ENCODE peak calls at places on chromosomes 2 and 18, in six cellular contexts. N is RWPE2, F is psoas muscle, H is colonic mucosa, C is left ventricle myocardium inferior, L is pancreas. Q is an unnamed sample. For H3K4me1 and H3K27me3, the result is how much of the 10 kb centered on the place peaks cover.

GRCh38 chr2:126849991-126850535 is 48.6 kb upstream of the TEX51 start:
- DNase-seq in F (no peak), N (no peak), C (no peak), H (no peak), L (no peak), Q (no peak)

GRCh38 chr2:217913415-217913814 is 89.4 kb downstream of the TNS1 start:
- DNase-seq in N (no peak), F (no peak), H (no peak), L (no peak), C (no peak), Q (no peak)

GRCh38 chr2:42127425-42128424 is 41.4 kb upstream of the EML4 start:
- DNase-seq in F (no peak), L (no peak), H (no peak), N (no peak), C (no peak), Q (peak)

GRCh38 chr2:5453224-5453623 is 239.0 kb upstream of the SOX11 start:
- DNase-seq in F (no peak), L (no peak), H (no peak), C (no peak), N (no peak), Q (no peak)

GRCh38 chr2:226963528-226963927 is 127.7 kb downstream of the RHBDD1 start:
- DNase-seq in F (no peak), N (no peak), H (no peak), L (no peak), C (no peak), Q (peak)

GRCh38 chr2:75466708-75467311 is 93.9 kb downstream of the EVA1A start:
- DNase-seq in H (peak), N (no peak), L (peak), F (no peak), C (no peak), Q (no peak)

GRCh38 chr2:7430421-7430868 is 513.2 kb downstream of the RNF144A start:
- DNase-seq in L (no peak), H (no peak), C (no peak), F (no peak), N (no peak), Q (no peak)

GRCh38 chr2:71505770-71506140 is 52.4 kb downstream of the DYSF start:
- DNase-seq in C (no peak), F (no peak), N (no peak), L (no peak), H (no peak), Q (no peak)

GRCh38 chr2:170324640-170325046 is 146.7 kb downstream of the MYO3B start:
- DNase-seq in L (peak), N (no peak), C (no peak), F (no peak), H (peak), Q (peak)

GRCh38 chr2:12089001-12089400 is 342.6 kb downstream of the LPIN1 start:
- DNase-seq in L (no peak), F (no peak), H (no peak), N (no peak), C (no peak), Q (no peak)

GRCh38 chr2:132617989-132618388 is 52.0 kb downstream of the LYPD1 start:
- DNase-seq in L (no peak), H (no peak), F (no peak), N (no peak), C (no peak), Q (no peak)

GRCh38 chr2:68423966-68424650 is 43.0 kb downstream of the FBXO48 start:
- DNase-seq in N (no peak), F (no peak), C (no peak), H (no peak), L (no peak), Q (no peak)

GRCh38 chr2:68653034-68653433 is 9.7 kb downstream of the PROKR1 start:
- DNase-seq in L (no peak), F (no peak), N (no peak), H (no peak), C (no peak), Q (no peak)

GRCh38 chr2:189412330-189412953 is 28.8 kb upstream of the WDR75 start:
- DNase-seq in F (no peak), N (no peak), L (no peak), C (no peak), H (peak), Q (no peak)

GRCh38 chr18:79942786-79943607 is 8.5 kb downstream of the SLC66A2 start:
- DNase-seq in H (peak), F (no peak), L (peak), N (no peak), C (no peak), Q (no peak)

GRCh38 chr2:138516030-138516704 is 14.6 kb downstream of the SPOPL start:
- DNase-seq in L (no peak), F (no peak), C (no peak), H (no peak), N (no peak), Q (no peak)

GRCh38 chr2:196927318-196928225 is 1.1 kb upstream of the PGAP1 start:
- DNase-seq in C (no peak), H (no peak), L (no peak), F (no peak), N (no peak), Q (peak)

GRCh38 chr18:69432847-69433246 is 32.2 kb downstream of the DOK6 start:
- DNase-seq in L (no peak), C (no peak), H (no peak), F (no peak), N (no peak), Q (no peak)

GRCh38 chr2:132424526-132425121 is 8.0 kb downstream of the GPR39 start:
- DNase-seq in F (peak), N (no peak), H (peak), L (peak), C (no peak), Q (peak)

GRCh38 chr2:108917078-108917440 is 72.0 kb downstream of the EDAR start:
- DNase-seq in H (peak), L (no peak), N (no peak), F (no peak), C (no peak), Q (no peak)

GRCh38 chr2:203811491-203812221 is 55.9 kb upstream of the CTLA4 start:
- DNase-seq in L (peak), F (peak), H (peak), N (peak), C (peak), Q (peak)

GRCh38 chr2:174012347-174013309 is 47.5 kb upstream of the SP3 start:
- DNase-seq in L (peak), C (peak), N (no peak), H (peak), F (peak), Q (no peak)

GRCh38 chr2:21055879-21056790 is 12.3 kb upstream of the APOB start:
- DNase-seq in C (no peak), F (no peak), H (no peak), L (no peak), N (no peak), Q (no peak)

GRCh38 chr18:8895341-8895740 is 190.0 kb downstream of the MTCL1 start:
- DNase-seq in L (no peak), C (no peak), N (no peak), F (no peak), H (no peak), Q (no peak)

GRCh38 chr18:48974304-48975220 is 23.8 kb upstream of the SMAD7 start:
- DNase-seq in N (no peak), L (no peak), F (no peak), H (no peak), C (no peak), Q (no peak)

DNA sequence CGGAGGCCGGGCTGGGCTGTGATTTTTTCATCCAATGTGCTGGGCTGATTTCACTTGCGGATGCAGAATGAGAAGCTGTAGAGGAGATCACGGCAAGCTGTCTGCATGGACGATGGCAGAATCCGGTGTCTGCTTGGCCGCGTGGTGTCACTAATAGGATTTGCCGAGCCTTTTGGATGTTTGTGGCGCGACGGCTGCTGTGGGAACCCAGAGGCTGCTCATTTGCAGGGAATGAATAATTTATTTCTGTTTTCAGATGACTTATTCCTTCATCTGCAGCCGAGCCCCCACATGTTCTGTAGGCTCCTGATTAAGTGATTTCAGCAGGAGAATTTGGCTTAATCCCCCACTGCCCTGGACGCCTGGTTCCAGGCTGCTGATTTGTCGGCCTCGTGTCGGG is 62.6 kb downstream of the ODC1 start:
- DNase-seq in N (no peak), C (no peak), L (no peak), H (no peak), F (no peak), Q (no peak)
- H3K4me1 ChIP-seq in N (under half), C (half or more), L (under half), H (under half), F (under half), Q (under half)

DNA sequence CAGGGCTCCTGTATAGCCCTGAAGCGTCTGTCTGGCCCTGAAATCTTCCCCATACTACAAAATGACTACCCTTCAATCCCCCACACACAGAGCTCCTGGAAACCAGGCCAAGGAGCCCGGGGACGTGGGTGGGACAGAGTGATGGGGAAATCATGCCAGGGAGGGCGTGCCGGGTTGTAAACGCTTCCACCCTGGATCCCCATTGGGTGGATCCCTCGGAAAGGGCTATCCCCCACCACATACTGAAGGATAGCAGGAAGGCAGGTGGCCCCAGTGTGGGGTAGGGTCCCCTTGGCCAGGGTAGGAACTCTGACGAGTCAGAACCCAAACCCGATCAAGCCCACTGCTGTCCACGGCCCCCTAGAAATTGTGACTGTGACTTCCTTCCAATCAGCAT is 91.7 kb downstream of the INHBB start:
- DNase-seq in H (no peak), C (no peak), L (no peak), N (no peak), F (no peak), Q (no peak)
- H3K27me3 ChIP-seq in H (under half), C (half or more), L (under half), N (under half), F (under half), Q (under half)

GRCh38 chr2:241110089-241110606 is 8.1 kb upstream of the MTERF4 start:
- DNase-seq in L (no peak), N (no peak), F (no peak), C (no peak), H (no peak), Q (no peak)
- H3K4me1 ChIP-seq in L (under half), N (under half), F (under half), C (under half), H (under half), Q (under half)

GRCh38 chr2:201120500-201120899 is 4.5 kb downstream of the CFLAR start:
- DNase-seq in L (no peak), H (no peak), C (no peak), N (no peak), F (no peak), Q (no peak)
- H3K27me3 ChIP-seq in L (under half), H (under half), C (under half), N (under half), F (under half), Q (under half)

DNA sequence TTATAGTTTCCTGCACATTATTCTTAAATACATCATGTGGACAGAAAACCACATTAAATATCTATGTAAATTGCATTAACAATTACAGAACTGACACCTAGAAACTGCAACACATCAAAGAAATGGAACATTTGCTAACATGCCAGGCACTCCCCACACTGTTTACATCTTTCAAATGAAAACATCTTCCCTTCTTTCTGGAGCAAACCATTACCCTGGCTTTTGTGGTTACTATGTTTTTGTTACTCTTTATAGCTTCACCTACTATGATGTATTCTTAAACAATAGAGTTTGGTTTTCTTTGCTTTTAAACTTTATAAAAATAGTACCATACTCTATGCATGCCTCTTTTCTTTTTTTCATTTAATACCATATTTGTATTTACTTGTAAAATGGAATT is 1894.5 kb upstream of the CELF4 start:
- DNase-seq in F (no peak), N (no peak), L (no peak), H (no peak), C (no peak), Q (no peak)
- H3K4me1 ChIP-seq in F (under half), N (under half), L (under half), H (under half), C (under half), Q (under half)

GRCh38 chr2:176068037-176068832 is 15.5 kb downstream of the EVX2 start:
- DNase-seq in L (no peak), H (no peak), C (no peak), N (no peak), F (no peak), Q (no peak)

GRCh38 chr2:176063958-176064357 is 19.8 kb downstream of the EVX2 start:
- DNase-seq in F (no peak), H (no peak), N (no peak), L (no peak), C (no peak), Q (no peak)

GRCh38 chr2:176071330-176072291 is 12.2 kb downstream of the EVX2 start:
- DNase-seq in L (no peak), F (no peak), C (no peak), H (no peak), N (no peak), Q (no peak)

GRCh38 chr2:176066645-176067586 is 16.8 kb downstream of the EVX2 start:
- DNase-seq in L (no peak), C (no peak), N (no peak), H (no peak), F (no peak), Q (no peak)

GRCh38 chr2:176067587-176068002 is 16.2 kb downstream of the EVX2 start:
- DNase-seq in L (no peak), C (no peak), H (no peak), F (no peak), N (no peak), Q (no peak)
- H3K27me3 ChIP-seq in L (under half), C (half or more), H (half or more), F (under half), N (under half), Q (half or more)

DNA sequence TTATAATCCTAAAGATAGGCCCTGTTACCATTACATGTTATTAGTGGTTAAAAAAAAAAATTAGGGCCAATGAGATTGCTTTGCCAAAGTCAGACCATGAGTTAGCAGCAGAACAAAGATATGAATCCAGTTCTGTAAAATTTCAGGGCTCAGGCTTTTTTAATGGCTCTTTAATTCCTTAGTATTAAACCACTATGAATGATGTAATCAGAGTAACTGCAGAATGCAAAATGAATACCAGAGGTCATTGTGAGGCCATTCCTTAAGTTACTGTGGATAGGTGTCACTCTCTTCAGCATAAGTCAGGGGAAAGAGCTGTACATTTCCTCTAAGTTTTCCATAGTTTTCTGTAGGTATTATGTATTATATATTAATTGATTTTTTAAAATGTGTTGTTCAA is 42.2 kb upstream of the TBR1 start:
- DNase-seq in F (no peak), N (no peak), L (no peak), C (no peak), H (no peak), Q (no peak)
- H3K4me1 ChIP-seq in F (under half), N (under half), L (under half), C (under half), H (under half), Q (under half)

DNA sequence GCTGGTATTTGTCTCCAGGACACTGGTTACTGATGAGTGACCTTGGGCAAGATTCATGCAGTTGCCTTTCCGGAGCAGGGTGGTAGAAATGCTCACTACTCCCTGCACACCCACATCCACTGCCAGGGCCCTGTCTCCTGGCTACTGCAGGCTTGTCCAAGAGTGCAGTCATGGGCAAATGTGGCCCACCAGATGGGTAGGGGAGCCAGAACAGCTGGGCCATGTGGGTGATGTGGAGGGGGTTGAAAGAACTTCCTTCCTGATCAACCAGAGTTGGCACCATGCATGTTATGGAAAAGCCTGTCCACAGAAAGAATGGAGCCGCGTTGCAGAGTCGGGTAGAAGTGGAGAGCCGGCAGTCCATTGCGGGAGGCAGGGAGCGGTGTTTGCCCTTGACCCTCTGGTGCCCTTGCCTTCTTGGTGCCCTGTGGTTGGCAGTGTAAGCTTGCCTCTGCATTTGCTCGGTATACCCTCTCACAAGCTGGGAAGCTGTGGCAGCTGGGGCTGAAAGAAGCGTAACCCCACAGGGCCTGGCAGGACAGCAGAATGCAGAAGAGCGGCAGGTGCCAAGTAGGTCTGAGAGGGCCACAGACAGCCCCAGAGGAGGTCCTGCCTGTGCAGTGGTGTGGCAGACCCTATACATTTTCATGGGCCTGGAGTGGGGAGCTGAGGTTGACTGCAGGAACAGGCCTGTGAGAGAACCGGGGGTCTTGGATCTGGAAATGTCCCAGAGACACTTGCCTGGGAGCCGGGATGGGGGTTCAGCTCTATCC is 253.2 kb downstream of the TFCP2L1 start:
- DNase-seq in C (no peak), F (no peak), H (no peak), N (no peak), L (no peak), Q (no peak)
- H3K27me3 ChIP-seq in C (half or more), F (under half), H (under half), N (under half), L (under half), Q (half or more)

DNA sequence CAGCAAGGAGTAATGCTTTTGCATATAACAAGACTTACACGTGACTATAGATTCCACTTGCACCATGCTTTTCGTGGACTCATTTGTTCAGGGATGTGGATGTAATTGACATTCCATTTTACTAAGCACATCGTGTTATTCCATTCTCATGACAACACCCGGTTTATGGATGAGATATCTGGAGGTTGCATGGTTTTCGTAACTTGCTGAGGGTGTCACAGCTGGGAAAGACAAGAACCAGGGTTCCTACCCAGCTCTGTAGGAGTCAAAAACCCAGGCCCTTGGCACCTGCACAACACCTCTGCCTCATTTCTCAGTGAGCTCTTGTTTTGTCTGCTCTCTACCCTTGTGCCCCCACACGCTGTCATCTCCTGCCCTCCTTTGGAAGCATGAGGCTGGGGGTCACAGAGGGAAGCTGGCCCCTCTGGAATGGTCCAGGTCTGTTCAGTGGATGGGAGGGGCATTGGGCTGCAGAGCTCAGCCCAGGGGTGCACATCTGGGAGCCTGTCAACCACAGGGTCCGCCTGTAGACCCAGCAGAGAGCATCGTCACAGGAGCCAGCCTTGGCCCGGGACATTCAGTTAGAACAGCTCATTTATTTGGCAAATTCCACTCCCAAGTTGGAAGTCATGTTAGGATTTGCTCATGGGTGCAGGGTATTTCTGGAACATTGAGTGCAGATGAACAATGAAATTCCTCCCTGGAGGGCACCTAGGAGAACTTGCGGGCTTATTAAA is 120.1 kb upstream of the TWIST2 start:
- DNase-seq in L (no peak), H (no peak), N (no peak), F (peak), C (peak), Q (peak)
- H3K4me1 ChIP-seq in L (under half), H (under half), N (under half), F (under half), C (under half), Q (under half)